ENCODE peak calls at places on chromosomes 4 and X, in eight cellular contexts. W is T-helper 1 cell; H is adipocyte; B is sciatic nerve; F is astrocyte of the hippocampus; J is amygdala; G is iris pigment epithelial cell; Y is stimulated activated CD4-positive, alpha-beta T cell treated with anti-CD3 and anti-CD28 coated beads, Interleukin-4, amount 100 ng/mL, for 4 hours. L is an unnamed sample.

GRCh38 chr4:161767116-161767515 is 396.7 kb downstream of the FSTL5 start:
- DNase-seq in W (no peak), H (peak), B (no peak), F (peak), J (no peak), G (peak), Y (no peak), L (peak)

GRCh38 chr4:173860079-173860478 is 330.1 kb upstream of the HAND2 start:
- DNase-seq in W (no peak), H (no peak), B (no peak), F (peak), J (no peak), G (peak), Y (no peak), L (peak)

GRCh38 chr4:15920723-15921591 is 17.6 kb downstream of the FGFBP1 start:
- DNase-seq in W (no peak), H (peak), B (no peak), F (peak), J (peak), G (peak), Y (no peak), L (peak)

GRCh38 chrX:68462197-68462596 is 28.9 kb upstream of the OPHN1 start:
- DNase-seq in W (no peak), H (no peak), B (no peak), F (peak), J (no peak), G (peak), Y (no peak), L (no peak)

GRCh38 chr4:70992354-70992753 is 1.1 kb upstream of the DCK start:
- DNase-seq in W (no peak), H (no peak), B (no peak), F (no peak), J (no peak), G (peak), Y (no peak), L (no peak)

GRCh38 chr4:15855804-15856475 is 77.8 kb downstream of the CD38 start:
- DNase-seq in W (no peak), H (no peak), B (peak), F (peak), J (no peak), G (peak), Y (no peak), L (no peak)

GRCh38 chr4:101355767-101356702 is 8.7 kb upstream of the PPP3CA start:
- DNase-seq in W (no peak), H (peak), B (no peak), F (peak), J (no peak), G (peak), Y (no peak), L (no peak)

GRCh38 chr4:188245651-188246050 is 106.4 kb downstream of the TRIML1 start:
- DNase-seq in W (no peak), H (no peak), B (no peak), F (no peak), J (no peak), G (no peak), Y (no peak), L (no peak)

GRCh38 chrX:150360331-150360730 is 2.8 kb upstream of the MAMLD1 start:
- DNase-seq in W (no peak), H (no peak), B (no peak), F (no peak), J (no peak), G (no peak), Y (no peak), L (no peak)

GRCh38 chr4:112550728-112551127 is 34.7 kb upstream of the NEUROG2 start:
- DNase-seq in W (no peak), H (peak), B (no peak), F (peak), J (no peak), G (peak), Y (no peak), L (peak)

GRCh38 chrX:107878106-107878505 is 52.4 kb downstream of the MID2 start:
- DNase-seq in W (no peak), H (peak), B (no peak), F (no peak), J (no peak), G (no peak), Y (no peak), L (no peak)

GRCh38 chr4:73662709-73663546 is 42.7 kb upstream of the RASSF6 start:
- DNase-seq in W (no peak), H (peak), B (no peak), F (peak), J (no peak), G (peak), Y (no peak), L (no peak)

GRCh38 chr4:89411539-89411938 is 103.9 kb upstream of the GPRIN3 start:
- DNase-seq in W (no peak), H (no peak), B (no peak), F (no peak), J (no peak), G (no peak), Y (no peak), L (no peak)

GRCh38 chrX:45164995-45165394 is 35.7 kb downstream of the DIPK2B start:
- DNase-seq in W (no peak), H (no peak), B (no peak), F (no peak), J (no peak), G (no peak), Y (no peak), L (no peak)

GRCh38 chr4:38672247-38673071 is 8.5 kb downstream of the KLF3 start:
- DNase-seq in W (no peak), H (no peak), B (no peak), F (peak), J (no peak), G (no peak), Y (no peak), L (no peak)

GRCh38 chr4:140153419-140153743 is 603 bp downstream of the MAML3 start:
- DNase-seq in W (no peak), H (no peak), B (no peak), F (no peak), J (no peak), G (no peak), Y (no peak), L (no peak)

GRCh38 chr4:3218824-3219760 is 29.9 kb upstream of the MSANTD1 start:
- DNase-seq in W (no peak), H (no peak), B (no peak), F (no peak), J (no peak), G (no peak), Y (no peak), L (no peak)

GRCh38 chr4:158949094-158949493 is 153.8 kb upstream of the RAPGEF2 start:
- DNase-seq in W (no peak), H (peak), B (no peak), F (peak), J (no peak), G (peak), Y (no peak), L (no peak)

GRCh38 chr4:164169591-164169990 is 584.3 kb upstream of the SMIM31 start:
- DNase-seq in W (no peak), H (no peak), B (no peak), F (peak), J (no peak), G (peak), Y (no peak), L (peak)

GRCh38 chr4:113056318-113056717 is 6.9 kb downstream of the ANK2 start:
- DNase-seq in W (no peak), H (no peak), B (no peak), F (no peak), J (no peak), G (no peak), Y (no peak), L (no peak)

GRCh38 chr4:126318376-126318775 is 1003.6 kb downstream of the FAT4 start:
- DNase-seq in W (no peak), H (no peak), B (no peak), F (no peak), J (no peak), G (no peak), Y (no peak), L (no peak)